ENCODE peak calls at places on chromosome 14, in five cellular contexts. One of them, this sample, is unnamed. For H3K4me1 and H3K9me3, the result is how much of the 10 kb centered on the place peaks cover.

GRCh38 chr14:100577321-100577985 is 9.8 kb downstream of the BEGAIN start:
- DNase-seq in lower lobe of right lung: peak
- DNase-seq in mucosa of descending colon: peak
- DNase-seq in naive thymus-derived CD4-positive, alpha-beta T cell: no peak
- DNase-seq in A673: no peak
- DNase-seq in this sample: no peak

GRCh38 chr14:96249016-96249415 is 7.0 kb upstream of the BDKRB1 start:
- DNase-seq in lower lobe of right lung: no peak
- DNase-seq in naive thymus-derived CD4-positive, alpha-beta T cell: no peak
- DNase-seq in mucosa of descending colon: no peak
- DNase-seq in A673: no peak
- DNase-seq in this sample: no peak

GRCh38 chr14:74265312-74265965 is 26.2 kb downstream of the VSX2 start:
- DNase-seq in A673: no peak
- DNase-seq in lower lobe of right lung: no peak
- DNase-seq in naive thymus-derived CD4-positive, alpha-beta T cell: no peak
- DNase-seq in mucosa of descending colon: no peak
- DNase-seq in this sample: no peak

GRCh38 chr14:29814153-29815057 is 113.2 kb downstream of the PRKD1 start:
- DNase-seq in naive thymus-derived CD4-positive, alpha-beta T cell: no peak
- DNase-seq in lower lobe of right lung: no peak
- DNase-seq in mucosa of descending colon: no peak
- DNase-seq in A673: no peak
- DNase-seq in this sample: no peak

GRCh38 chr14:30525833-30526232 is 33.1 kb upstream of the G2E3 start:
- DNase-seq in lower lobe of right lung: no peak
- DNase-seq in naive thymus-derived CD4-positive, alpha-beta T cell: no peak
- DNase-seq in mucosa of descending colon: no peak
- DNase-seq in A673: no peak
- DNase-seq in this sample: no peak

GRCh38 chr14:74852922-74853530 is 22.9 kb downstream of the PROX2 start:
- DNase-seq in lower lobe of right lung: no peak
- DNase-seq in A673: no peak
- DNase-seq in naive thymus-derived CD4-positive, alpha-beta T cell: no peak
- DNase-seq in mucosa of descending colon: no peak
- DNase-seq in this sample: no peak

GRCh38 chr14:20191396-20191795 is 700 bp downstream of the OR11G2 start:
- DNase-seq in mucosa of descending colon: no peak
- DNase-seq in lower lobe of right lung: no peak
- DNase-seq in naive thymus-derived CD4-positive, alpha-beta T cell: no peak
- DNase-seq in A673: no peak
- DNase-seq in this sample: no peak

GRCh38 chr14:104394606-104394910 is 185.0 kb upstream of the C14orf180 start:
- DNase-seq in A673: no peak
- DNase-seq in lower lobe of right lung: no peak
- DNase-seq in naive thymus-derived CD4-positive, alpha-beta T cell: no peak
- DNase-seq in mucosa of descending colon: no peak
- DNase-seq in this sample: no peak

GRCh38 chr14:65024957-65025356 is 38.3 kb downstream of the FNTB start:
- DNase-seq in mucosa of descending colon: no peak
- DNase-seq in lower lobe of right lung: no peak
- DNase-seq in A673: no peak
- DNase-seq in naive thymus-derived CD4-positive, alpha-beta T cell: no peak
- DNase-seq in this sample: no peak

GRCh38 chr14:105350450-105351244 is 36.1 kb downstream of the PACS2 start:
- DNase-seq in A673: no peak
- DNase-seq in lower lobe of right lung: no peak
- DNase-seq in naive thymus-derived CD4-positive, alpha-beta T cell: no peak
- DNase-seq in mucosa of descending colon: no peak
- DNase-seq in this sample: no peak

GRCh38 chr14:56217380-56218045 is 99.3 kb downstream of the PELI2 start:
- DNase-seq in naive thymus-derived CD4-positive, alpha-beta T cell: no peak
- DNase-seq in mucosa of descending colon: no peak
- DNase-seq in lower lobe of right lung: no peak
- DNase-seq in A673: no peak
- DNase-seq in this sample: no peak

GRCh38 chr14:75619598-75619997 is 41.1 kb downstream of the ERG28 start:
- DNase-seq in mucosa of descending colon: no peak
- DNase-seq in A673: no peak
- DNase-seq in naive thymus-derived CD4-positive, alpha-beta T cell: no peak
- DNase-seq in lower lobe of right lung: no peak
- DNase-seq in this sample: no peak

GRCh38 chr14:102235275-102235897 is 69.6 kb downstream of the MOK start:
- DNase-seq in naive thymus-derived CD4-positive, alpha-beta T cell: peak
- DNase-seq in A673: peak
- DNase-seq in mucosa of descending colon: peak
- DNase-seq in lower lobe of right lung: peak
- DNase-seq in this sample: peak

GRCh38 chr14:102579696-102580551 is 12.5 kb upstream of the RCOR1 start:
- DNase-seq in lower lobe of right lung: peak
- DNase-seq in mucosa of descending colon: no peak
- DNase-seq in naive thymus-derived CD4-positive, alpha-beta T cell: no peak
- DNase-seq in A673: peak
- DNase-seq in this sample: no peak

GRCh38 chr14:80536456-80536855 is 325.2 kb upstream of the DIO2 start:
- DNase-seq in A673: no peak
- DNase-seq in lower lobe of right lung: no peak
- DNase-seq in mucosa of descending colon: no peak
- DNase-seq in naive thymus-derived CD4-positive, alpha-beta T cell: no peak
- DNase-seq in this sample: no peak

GRCh38 chr14:75310295-75311059 is 31.8 kb downstream of the FOS start:
- DNase-seq in naive thymus-derived CD4-positive, alpha-beta T cell: no peak
- DNase-seq in lower lobe of right lung: peak
- DNase-seq in A673: peak
- DNase-seq in mucosa of descending colon: peak
- DNase-seq in this sample: no peak

GRCh38 chr14:74492413-74493342 is at the start of gene NPC2:
- DNase-seq in lower lobe of right lung: no peak
- DNase-seq in mucosa of descending colon: no peak
- DNase-seq in naive thymus-derived CD4-positive, alpha-beta T cell: no peak
- DNase-seq in A673: no peak
- DNase-seq in this sample: no peak

GRCh38 chr14:61575751-61576150 is 119.6 kb upstream of the HIF1A start:
- DNase-seq in naive thymus-derived CD4-positive, alpha-beta T cell: no peak
- DNase-seq in A673: no peak
- DNase-seq in lower lobe of right lung: no peak
- DNase-seq in mucosa of descending colon: no peak
- DNase-seq in this sample: no peak

GRCh38 chr14:87231336-87232026 is 761.5 kb downstream of the GALC start:
- DNase-seq in lower lobe of right lung: no peak
- DNase-seq in naive thymus-derived CD4-positive, alpha-beta T cell: no peak
- DNase-seq in mucosa of descending colon: no peak
- DNase-seq in A673: peak
- DNase-seq in this sample: no peak

GRCh38 chr14:89419973-89420482 is 3.0 kb upstream of the FOXN3 start:
- DNase-seq in mucosa of descending colon: no peak
- DNase-seq in A673: no peak
- DNase-seq in lower lobe of right lung: no peak
- DNase-seq in naive thymus-derived CD4-positive, alpha-beta T cell: no peak
- DNase-seq in this sample: no peak

GRCh38 chr14:70821916-70822705 is 12.8 kb upstream of the MAP3K9 start:
- DNase-seq in A673: peak
- DNase-seq in lower lobe of right lung: peak
- DNase-seq in mucosa of descending colon: peak
- DNase-seq in naive thymus-derived CD4-positive, alpha-beta T cell: no peak
- DNase-seq in this sample: peak

GRCh38 chr14:105489607-105490317 is 1.3 kb upstream of the TEDC1 start:
- DNase-seq in mucosa of descending colon: peak
- DNase-seq in lower lobe of right lung: peak
- DNase-seq in naive thymus-derived CD4-positive, alpha-beta T cell: peak
- DNase-seq in A673: peak
- DNase-seq in this sample: peak

GRCh38 chr14:56474419-56475022 is 105.1 kb upstream of the TMEM260 start:
- DNase-seq in naive thymus-derived CD4-positive, alpha-beta T cell: peak
- DNase-seq in mucosa of descending colon: no peak
- DNase-seq in A673: peak
- DNase-seq in lower lobe of right lung: no peak
- DNase-seq in this sample: no peak

GRCh38 chr14:75150150-75150549 is 23.3 kb upstream of the NEK9 start:
- DNase-seq in naive thymus-derived CD4-positive, alpha-beta T cell: no peak
- DNase-seq in mucosa of descending colon: no peak
- DNase-seq in lower lobe of right lung: no peak
- DNase-seq in A673: no peak
- DNase-seq in this sample: no peak

GRCh38 chr14:39488600-39488999 is 56.4 kb upstream of the FBXO33 start:
- DNase-seq in lower lobe of right lung: no peak
- DNase-seq in naive thymus-derived CD4-positive, alpha-beta T cell: no peak
- DNase-seq in A673: peak
- DNase-seq in mucosa of descending colon: no peak
- DNase-seq in this sample: no peak

GRCh38 chr14:56340921-56341320 is 222.7 kb downstream of the PELI2 start:
- DNase-seq in naive thymus-derived CD4-positive, alpha-beta T cell: no peak
- DNase-seq in A673: no peak
- DNase-seq in mucosa of descending colon: no peak
- DNase-seq in lower lobe of right lung: no peak
- DNase-seq in this sample: no peak

GRCh38 chr14:49774111-49774510 is 6.2 kb downstream of the KLHDC2 start:
- DNase-seq in naive thymus-derived CD4-positive, alpha-beta T cell: no peak
- DNase-seq in lower lobe of right lung: no peak
- DNase-seq in mucosa of descending colon: no peak
- DNase-seq in A673: no peak
- DNase-seq in this sample: no peak

GRCh38 chr14:61753631-61754030 is 8.6 kb upstream of the SNAPC1 start:
- DNase-seq in mucosa of descending colon: no peak
- DNase-seq in A673: no peak
- DNase-seq in lower lobe of right lung: no peak
- DNase-seq in naive thymus-derived CD4-positive, alpha-beta T cell: no peak
- DNase-seq in this sample: no peak

GRCh38 chr14:20417250-20418186 is 4.2 kb upstream of the TEP1 start:
- DNase-seq in mucosa of descending colon: peak
- DNase-seq in A673: no peak
- DNase-seq in naive thymus-derived CD4-positive, alpha-beta T cell: no peak
- DNase-seq in lower lobe of right lung: no peak
- DNase-seq in this sample: no peak

GRCh38 chr14:101116065-101116464 is 212.5 kb upstream of the RTL1 start:
- DNase-seq in lower lobe of right lung: no peak
- DNase-seq in mucosa of descending colon: no peak
- DNase-seq in naive thymus-derived CD4-positive, alpha-beta T cell: no peak
- DNase-seq in A673: no peak
- DNase-seq in this sample: no peak

GRCh38 chr14:103711516-103712431 is 3.5 kb downstream of the XRCC3 start:
- DNase-seq in lower lobe of right lung: peak
- DNase-seq in A673: peak
- DNase-seq in mucosa of descending colon: peak
- DNase-seq in naive thymus-derived CD4-positive, alpha-beta T cell: no peak
- DNase-seq in this sample: no peak

GRCh38 chr14:93175492-93175891 is 9.2 kb downstream of the MOAP1 start:
- DNase-seq in lower lobe of right lung: no peak
- DNase-seq in naive thymus-derived CD4-positive, alpha-beta T cell: no peak
- DNase-seq in mucosa of descending colon: no peak
- DNase-seq in A673: no peak
- DNase-seq in this sample: no peak

GRCh38 chr14:94342334-94342934 is 19.3 kb upstream of the SERPINA6 start:
- DNase-seq in mucosa of descending colon: peak
- DNase-seq in naive thymus-derived CD4-positive, alpha-beta T cell: peak
- DNase-seq in lower lobe of right lung: peak
- DNase-seq in A673: peak
- DNase-seq in this sample: no peak

DNA sequence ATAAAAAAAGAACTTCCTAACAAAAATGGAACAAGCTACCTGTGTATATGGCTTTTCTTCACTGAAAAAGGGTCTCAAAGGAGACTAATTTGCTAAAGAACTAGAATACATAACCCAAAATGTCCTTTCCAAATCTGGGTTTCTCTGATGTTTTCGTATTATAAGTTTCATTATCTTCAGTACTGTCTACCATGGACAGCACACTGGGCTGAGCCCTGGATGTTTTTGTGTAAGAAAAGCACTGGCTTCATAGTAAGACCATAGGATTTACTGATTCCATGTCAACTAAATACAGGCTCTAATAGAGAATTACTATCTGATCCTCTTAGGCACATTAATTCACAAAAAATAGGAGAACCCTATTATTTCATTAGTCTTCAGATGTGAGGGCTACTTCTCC is 94.3 kb upstream of the GPHB5 start:
- DNase-seq in A673: no peak
- DNase-seq in lower lobe of right lung: no peak
- DNase-seq in mucosa of descending colon: no peak
- DNase-seq in naive thymus-derived CD4-positive, alpha-beta T cell: no peak
- DNase-seq in this sample: no peak
- H3K4me1 ChIP-seq in A673: under half
- H3K4me1 ChIP-seq in lower lobe of right lung: under half
- H3K4me1 ChIP-seq in mucosa of descending colon: under half
- H3K4me1 ChIP-seq in naive thymus-derived CD4-positive, alpha-beta T cell: under half
- H3K4me1 ChIP-seq in this sample: under half

GRCh38 chr14:85622106-85622505 is 92.2 kb downstream of the FLRT2 start:
- DNase-seq in naive thymus-derived CD4-positive, alpha-beta T cell: no peak
- DNase-seq in mucosa of descending colon: no peak
- DNase-seq in lower lobe of right lung: no peak
- DNase-seq in A673: no peak
- DNase-seq in this sample: no peak
- H3K9me3 ChIP-seq in naive thymus-derived CD4-positive, alpha-beta T cell: under half
- H3K9me3 ChIP-seq in mucosa of descending colon: under half
- H3K9me3 ChIP-seq in lower lobe of right lung: under half
- H3K9me3 ChIP-seq in A673: under half
- H3K9me3 ChIP-seq in this sample: under half

GRCh38 chr14:91159906-91160305 is 46.0 kb downstream of the DGLUCY start:
- DNase-seq in naive thymus-derived CD4-positive, alpha-beta T cell: no peak
- DNase-seq in mucosa of descending colon: no peak
- DNase-seq in lower lobe of right lung: no peak
- DNase-seq in A673: no peak
- DNase-seq in this sample: no peak

GRCh38 chr14:91159182-91159581 is 45.3 kb downstream of the DGLUCY start:
- DNase-seq in naive thymus-derived CD4-positive, alpha-beta T cell: no peak
- DNase-seq in lower lobe of right lung: peak
- DNase-seq in A673: no peak
- DNase-seq in mucosa of descending colon: no peak
- DNase-seq in this sample: no peak

GRCh38 chr14:91155626-91156089 is 41.8 kb downstream of the DGLUCY start:
- DNase-seq in naive thymus-derived CD4-positive, alpha-beta T cell: no peak
- DNase-seq in mucosa of descending colon: peak
- DNase-seq in A673: no peak
- DNase-seq in lower lobe of right lung: no peak
- DNase-seq in this sample: no peak

GRCh38 chr14:91154851-91155625 is 41.2 kb downstream of the DGLUCY start:
- DNase-seq in naive thymus-derived CD4-positive, alpha-beta T cell: no peak
- DNase-seq in lower lobe of right lung: no peak
- DNase-seq in mucosa of descending colon: peak
- DNase-seq in A673: peak
- DNase-seq in this sample: no peak

GRCh38 chr14:91158091-91158790 is 44.4 kb downstream of the DGLUCY start:
- DNase-seq in mucosa of descending colon: peak
- DNase-seq in lower lobe of right lung: peak
- DNase-seq in A673: no peak
- DNase-seq in naive thymus-derived CD4-positive, alpha-beta T cell: no peak
- DNase-seq in this sample: no peak
- H3K4me1 ChIP-seq in mucosa of descending colon: under half
- H3K4me1 ChIP-seq in lower lobe of right lung: under half
- H3K4me1 ChIP-seq in A673: under half
- H3K4me1 ChIP-seq in naive thymus-derived CD4-positive, alpha-beta T cell: under half
- H3K4me1 ChIP-seq in this sample: under half

GRCh38 chr14:99233222-99234035 is 38.6 kb downstream of the BCL11B start:
- DNase-seq in mucosa of descending colon: no peak
- DNase-seq in naive thymus-derived CD4-positive, alpha-beta T cell: no peak
- DNase-seq in A673: no peak
- DNase-seq in lower lobe of right lung: no peak
- DNase-seq in this sample: peak
- H3K9me3 ChIP-seq in mucosa of descending colon: under half
- H3K9me3 ChIP-seq in naive thymus-derived CD4-positive, alpha-beta T cell: under half
- H3K9me3 ChIP-seq in A673: under half
- H3K9me3 ChIP-seq in lower lobe of right lung: under half
- H3K9me3 ChIP-seq in this sample: under half